ENCODE peak calls at places on chromosomes 1 and 21, in six cellular contexts. One of them, this sample, is unnamed.

GRCh38 chr1:13771745-13772144 is 71.8 kb downstream of the PRDM2 start:
- DNase-seq in body of pancreas: no peak
- DNase-seq in uterus: no peak
- DNase-seq in fibroblast of pulmonary artery: no peak
- DNase-seq in HFF-Myc: no peak
- DNase-seq in choroid plexus epithelial cell: no peak
- DNase-seq in this sample: no peak

GRCh38 chr21:41247561-41247968 is 69.0 kb upstream of the FAM3B start:
- DNase-seq in body of pancreas: peak
- DNase-seq in uterus: no peak
- DNase-seq in fibroblast of pulmonary artery: peak
- DNase-seq in HFF-Myc: no peak
- DNase-seq in choroid plexus epithelial cell: peak
- DNase-seq in this sample: no peak

GRCh38 chr1:66246371-66247262 is 287.3 kb upstream of the SGIP1 start:
- DNase-seq in body of pancreas: no peak
- DNase-seq in uterus: no peak
- DNase-seq in fibroblast of pulmonary artery: peak
- DNase-seq in HFF-Myc: no peak
- DNase-seq in choroid plexus epithelial cell: no peak
- DNase-seq in this sample: no peak

GRCh38 chr1:231284441-231284840 is 43.4 kb downstream of the GNPAT start:
- DNase-seq in body of pancreas: no peak
- DNase-seq in uterus: no peak
- DNase-seq in fibroblast of pulmonary artery: no peak
- DNase-seq in HFF-Myc: no peak
- DNase-seq in choroid plexus epithelial cell: no peak
- DNase-seq in this sample: no peak

GRCh38 chr21:35923971-35924370 is 136.4 kb downstream of the SETD4 start:
- DNase-seq in body of pancreas: no peak
- DNase-seq in uterus: no peak
- DNase-seq in fibroblast of pulmonary artery: no peak
- DNase-seq in HFF-Myc: no peak
- DNase-seq in choroid plexus epithelial cell: no peak
- DNase-seq in this sample: no peak

GRCh38 chr1:16420719-16421118 is 16.5 kb downstream of the SPATA21 start:
- DNase-seq in body of pancreas: no peak
- DNase-seq in uterus: no peak
- DNase-seq in fibroblast of pulmonary artery: no peak
- DNase-seq in HFF-Myc: no peak
- DNase-seq in choroid plexus epithelial cell: no peak
- DNase-seq in this sample: no peak

GRCh38 chr1:33228935-33229487 is 27.3 kb upstream of the ZNF362 start:
- DNase-seq in body of pancreas: peak
- DNase-seq in uterus: peak
- DNase-seq in fibroblast of pulmonary artery: peak
- DNase-seq in HFF-Myc: peak
- DNase-seq in choroid plexus epithelial cell: peak
- DNase-seq in this sample: no peak

GRCh38 chr1:71307451-71307850 is 226.6 kb upstream of the ZRANB2 start:
- DNase-seq in body of pancreas: no peak
- DNase-seq in uterus: no peak
- DNase-seq in fibroblast of pulmonary artery: peak
- DNase-seq in HFF-Myc: peak
- DNase-seq in choroid plexus epithelial cell: peak
- DNase-seq in this sample: no peak

GRCh38 chr1:47436979-47437517 is 796 bp upstream of the FOXD2 start:
- DNase-seq in body of pancreas: no peak
- DNase-seq in uterus: no peak
- DNase-seq in fibroblast of pulmonary artery: peak
- DNase-seq in HFF-Myc: no peak
- DNase-seq in choroid plexus epithelial cell: peak
- DNase-seq in this sample: no peak

GRCh38 chr1:89525169-89525855 is 683 bp downstream of the LRRC8B start:
- DNase-seq in body of pancreas: no peak
- DNase-seq in uterus: no peak
- DNase-seq in fibroblast of pulmonary artery: no peak
- DNase-seq in HFF-Myc: no peak
- DNase-seq in choroid plexus epithelial cell: no peak
- DNase-seq in this sample: no peak

GRCh38 chr1:3892748-3893147 is 7.3 kb downstream of the C1orf174 start:
- DNase-seq in body of pancreas: peak
- DNase-seq in uterus: no peak
- DNase-seq in fibroblast of pulmonary artery: no peak
- DNase-seq in HFF-Myc: no peak
- DNase-seq in choroid plexus epithelial cell: no peak
- DNase-seq in this sample: no peak

GRCh38 chr1:18941221-18942141 is 15.0 kb downstream of the IFFO2 start:
- DNase-seq in body of pancreas: peak
- DNase-seq in uterus: no peak
- DNase-seq in fibroblast of pulmonary artery: peak
- DNase-seq in HFF-Myc: no peak
- DNase-seq in choroid plexus epithelial cell: peak
- DNase-seq in this sample: no peak

GRCh38 chr1:229863651-229864545 is 203.1 kb upstream of the GALNT2 start:
- DNase-seq in body of pancreas: no peak
- DNase-seq in uterus: no peak
- DNase-seq in fibroblast of pulmonary artery: no peak
- DNase-seq in HFF-Myc: no peak
- DNase-seq in choroid plexus epithelial cell: no peak
- DNase-seq in this sample: no peak

GRCh38 chr1:16372535-16373340 is 5.7 kb downstream of the SZRD1 start:
- DNase-seq in body of pancreas: no peak
- DNase-seq in uterus: no peak
- DNase-seq in fibroblast of pulmonary artery: no peak
- DNase-seq in HFF-Myc: no peak
- DNase-seq in choroid plexus epithelial cell: peak
- DNase-seq in this sample: no peak

GRCh38 chr1:95223110-95223509 is 10.9 kb upstream of the RWDD3 start:
- DNase-seq in body of pancreas: no peak
- DNase-seq in uterus: no peak
- DNase-seq in fibroblast of pulmonary artery: peak
- DNase-seq in HFF-Myc: no peak
- DNase-seq in choroid plexus epithelial cell: peak
- DNase-seq in this sample: no peak

GRCh38 chr1:5286244-5286643 is 631.8 kb downstream of the AJAP1 start:
- DNase-seq in body of pancreas: no peak
- DNase-seq in uterus: no peak
- DNase-seq in fibroblast of pulmonary artery: no peak
- DNase-seq in HFF-Myc: no peak
- DNase-seq in choroid plexus epithelial cell: no peak
- DNase-seq in this sample: no peak

GRCh38 chr1:41485605-41486004 is 1.1 kb upstream of the EDN2 start:
- DNase-seq in body of pancreas: no peak
- DNase-seq in uterus: peak
- DNase-seq in fibroblast of pulmonary artery: peak
- DNase-seq in HFF-Myc: no peak
- DNase-seq in choroid plexus epithelial cell: peak
- DNase-seq in this sample: no peak

GRCh38 chr1:176066709-176067108 is 140.4 kb downstream of the COP1 start:
- DNase-seq in body of pancreas: peak
- DNase-seq in uterus: no peak
- DNase-seq in fibroblast of pulmonary artery: no peak
- DNase-seq in HFF-Myc: no peak
- DNase-seq in choroid plexus epithelial cell: no peak
- DNase-seq in this sample: no peak

GRCh38 chr21:44934797-44935532 is 4.9 kb upstream of the SLX9 start:
- DNase-seq in body of pancreas: no peak
- DNase-seq in uterus: no peak
- DNase-seq in fibroblast of pulmonary artery: no peak
- DNase-seq in HFF-Myc: no peak
- DNase-seq in choroid plexus epithelial cell: no peak
- DNase-seq in this sample: no peak
- H3K4me3 ChIP-seq in body of pancreas: no peak
- H3K4me3 ChIP-seq in uterus: no peak
- H3K4me3 ChIP-seq in fibroblast of pulmonary artery: no peak
- H3K4me3 ChIP-seq in HFF-Myc: no peak
- H3K4me3 ChIP-seq in choroid plexus epithelial cell: no peak
- H3K4me3 ChIP-seq in this sample: no peak

GRCh38 chr1:157156058-157156541 is 17.9 kb upstream of the ETV3 start:
- DNase-seq in body of pancreas: peak
- DNase-seq in uterus: peak
- DNase-seq in fibroblast of pulmonary artery: peak
- DNase-seq in HFF-Myc: no peak
- DNase-seq in choroid plexus epithelial cell: peak
- DNase-seq in this sample: no peak
- H3K4me3 ChIP-seq in body of pancreas: no peak
- H3K4me3 ChIP-seq in uterus: no peak
- H3K4me3 ChIP-seq in fibroblast of pulmonary artery: no peak
- H3K4me3 ChIP-seq in HFF-Myc: no peak
- H3K4me3 ChIP-seq in choroid plexus epithelial cell: peak
- H3K4me3 ChIP-seq in this sample: no peak

DNA sequence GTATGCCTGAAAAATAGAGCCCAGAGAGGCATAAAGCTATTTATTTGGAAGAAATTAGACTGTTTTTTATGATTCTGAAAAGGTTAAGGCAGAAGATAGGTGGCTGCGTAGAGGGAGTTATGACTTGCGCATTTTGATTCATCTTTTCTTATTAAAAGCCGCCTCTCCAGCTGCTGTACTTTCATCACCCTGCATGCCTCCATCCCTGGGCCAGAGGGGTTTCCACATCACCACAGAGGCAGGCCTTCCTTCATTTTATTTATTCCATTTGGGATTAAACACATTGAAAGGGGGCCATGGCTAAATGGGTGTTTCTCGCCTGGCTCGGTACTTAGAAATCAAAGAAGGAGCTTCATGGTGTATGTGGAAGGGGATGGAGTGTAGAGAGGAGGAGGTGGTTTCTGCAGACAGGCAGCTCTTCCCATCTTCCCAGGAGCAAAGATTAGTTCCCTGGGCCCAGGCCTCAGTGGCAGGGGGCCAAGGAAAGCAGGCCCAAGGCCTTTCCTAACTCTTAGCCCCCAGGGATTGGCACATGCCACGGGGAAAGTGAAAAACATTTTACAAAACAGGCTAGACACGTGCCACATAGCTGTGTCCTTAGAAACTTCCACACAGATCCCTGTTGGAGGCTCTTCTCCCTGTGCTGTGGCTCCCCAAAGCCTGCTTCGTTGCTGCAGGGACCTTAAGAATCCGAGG is 14.7 kb upstream of the RGS8 start:
- DNase-seq in body of pancreas: no peak
- DNase-seq in uterus: peak
- DNase-seq in fibroblast of pulmonary artery: peak
- DNase-seq in HFF-Myc: no peak
- DNase-seq in choroid plexus epithelial cell: no peak
- DNase-seq in this sample: no peak
- H3K4me3 ChIP-seq in body of pancreas: no peak
- H3K4me3 ChIP-seq in uterus: no peak
- H3K4me3 ChIP-seq in fibroblast of pulmonary artery: no peak
- H3K4me3 ChIP-seq in HFF-Myc: no peak
- H3K4me3 ChIP-seq in choroid plexus epithelial cell: no peak
- H3K4me3 ChIP-seq in this sample: no peak

DNA sequence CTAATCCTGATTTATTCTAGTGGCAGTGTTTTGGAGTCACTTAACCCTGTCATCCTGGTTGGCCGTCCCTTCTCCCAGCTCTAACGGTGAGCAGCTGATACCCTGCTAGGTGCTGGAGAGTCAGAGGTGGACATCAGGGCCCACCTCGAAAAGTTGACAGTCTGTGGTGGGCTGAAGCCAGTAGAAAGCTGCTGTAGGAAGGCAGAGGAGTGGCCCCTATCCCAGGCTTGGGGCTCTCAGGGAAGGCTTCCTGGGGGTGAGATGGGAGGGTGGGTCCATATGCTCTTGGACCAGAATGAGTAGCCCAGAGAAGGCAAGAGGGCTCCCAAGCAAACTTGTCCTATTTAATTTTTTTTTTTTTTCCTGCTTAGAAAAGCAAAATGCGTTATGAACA is 475 bp upstream of the RPL5 start:
- DNase-seq in body of pancreas: no peak
- DNase-seq in uterus: no peak
- DNase-seq in fibroblast of pulmonary artery: no peak
- DNase-seq in HFF-Myc: no peak
- DNase-seq in choroid plexus epithelial cell: no peak
- DNase-seq in this sample: no peak
- H3K4me3 ChIP-seq in body of pancreas: no peak
- H3K4me3 ChIP-seq in uterus: no peak
- H3K4me3 ChIP-seq in fibroblast of pulmonary artery: peak
- H3K4me3 ChIP-seq in HFF-Myc: peak
- H3K4me3 ChIP-seq in choroid plexus epithelial cell: peak
- H3K4me3 ChIP-seq in this sample: no peak

GRCh38 chr1:28927442-28928305 is 13.3 kb downstream of the EPB41 start:
- DNase-seq in body of pancreas: no peak
- DNase-seq in uterus: no peak
- DNase-seq in fibroblast of pulmonary artery: peak
- DNase-seq in HFF-Myc: no peak
- DNase-seq in choroid plexus epithelial cell: peak
- DNase-seq in this sample: no peak

GRCh38 chr1:28925350-28925891 is 11.1 kb downstream of the EPB41 start:
- DNase-seq in body of pancreas: no peak
- DNase-seq in uterus: no peak
- DNase-seq in fibroblast of pulmonary artery: no peak
- DNase-seq in HFF-Myc: no peak
- DNase-seq in choroid plexus epithelial cell: no peak
- DNase-seq in this sample: no peak

GRCh38 chr1:28928306-28928987 is 14.1 kb downstream of the EPB41 start:
- DNase-seq in body of pancreas: no peak
- DNase-seq in uterus: no peak
- DNase-seq in fibroblast of pulmonary artery: no peak
- DNase-seq in HFF-Myc: no peak
- DNase-seq in choroid plexus epithelial cell: no peak
- DNase-seq in this sample: no peak

GRCh38 chr1:28921286-28921869 is 7.0 kb downstream of the EPB41 start:
- DNase-seq in body of pancreas: no peak
- DNase-seq in uterus: no peak
- DNase-seq in fibroblast of pulmonary artery: no peak
- DNase-seq in HFF-Myc: no peak
- DNase-seq in choroid plexus epithelial cell: peak
- DNase-seq in this sample: no peak

GRCh38 chr1:28926629-28927441 is 12.5 kb downstream of the EPB41 start:
- DNase-seq in body of pancreas: no peak
- DNase-seq in uterus: no peak
- DNase-seq in fibroblast of pulmonary artery: peak
- DNase-seq in HFF-Myc: no peak
- DNase-seq in choroid plexus epithelial cell: peak
- DNase-seq in this sample: no peak
- H3K4me3 ChIP-seq in body of pancreas: no peak
- H3K4me3 ChIP-seq in uterus: no peak
- H3K4me3 ChIP-seq in fibroblast of pulmonary artery: no peak
- H3K4me3 ChIP-seq in HFF-Myc: no peak
- H3K4me3 ChIP-seq in choroid plexus epithelial cell: no peak
- H3K4me3 ChIP-seq in this sample: no peak

DNA sequence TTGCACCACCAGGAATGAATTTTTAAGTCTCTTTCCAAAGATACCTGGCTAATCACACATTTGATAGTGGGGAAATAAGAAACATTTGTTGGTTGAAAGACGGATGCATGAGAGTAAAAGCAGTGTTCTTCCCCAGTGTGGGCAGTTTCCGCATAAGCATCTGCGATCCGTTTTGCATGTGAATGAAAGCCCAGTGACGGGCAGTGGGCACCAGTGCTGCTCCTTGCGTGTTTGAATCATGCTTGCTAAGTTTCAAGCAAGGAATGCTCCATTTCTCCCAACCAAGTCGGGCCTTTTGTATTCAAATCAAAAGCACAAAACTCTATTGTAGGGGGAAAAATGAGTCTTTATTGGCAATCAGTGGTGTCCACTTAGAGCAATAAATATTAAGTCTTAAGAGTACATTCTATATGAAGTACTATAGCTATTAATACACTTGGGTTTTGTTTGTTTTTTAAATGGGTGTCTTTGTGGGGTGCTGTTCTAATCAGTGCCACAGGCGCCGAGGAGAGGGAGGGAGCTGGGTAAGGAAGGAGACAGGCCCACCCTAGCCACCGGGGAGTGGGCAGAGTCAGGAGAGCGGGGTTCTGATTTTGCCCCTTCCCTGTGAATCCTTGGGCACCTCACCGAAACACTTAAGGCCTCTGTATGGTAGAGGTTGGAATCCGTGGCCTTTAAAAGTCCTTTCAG is 750 bp upstream of the PTGFRN start:
- DNase-seq in body of pancreas: no peak
- DNase-seq in uterus: no peak
- DNase-seq in fibroblast of pulmonary artery: no peak
- DNase-seq in HFF-Myc: no peak
- DNase-seq in choroid plexus epithelial cell: no peak
- DNase-seq in this sample: no peak
- H3K4me3 ChIP-seq in body of pancreas: no peak
- H3K4me3 ChIP-seq in uterus: peak
- H3K4me3 ChIP-seq in fibroblast of pulmonary artery: peak
- H3K4me3 ChIP-seq in HFF-Myc: peak
- H3K4me3 ChIP-seq in choroid plexus epithelial cell: no peak
- H3K4me3 ChIP-seq in this sample: peak